ENCODE peak calls at places on chromosomes 11 and 22, in seven cellular contexts. X is kidney, R is dorsolateral prefrontal cortex, I is cardiac muscle cell, A is stomach, J is psoas muscle, U is pancreas. C is an unnamed sample.

GRCh38 chr11:11345099-11345498 is 8.0 kb downstream of the CSNK2A3 start:
- DNase-seq in U (no peak), J (no peak), I (no peak), R (no peak), X (no peak), A (peak), C (no peak)

GRCh38 chr22:30279932-30280331 is 9.4 kb downstream of the CASTOR1 start:
- DNase-seq in A (no peak), I (no peak), R (no peak), X (no peak), J (no peak), U (no peak), C (no peak)

GRCh38 chr22:48931452-48931851 is 896.2 kb downstream of the BRD1 start:
- DNase-seq in J (no peak), X (no peak), A (no peak), I (no peak), U (no peak), R (no peak), C (no peak)

GRCh38 chr11:118277312-118277711 is 13.2 kb upstream of the MPZL2 start:
- DNase-seq in R (no peak), A (peak), I (no peak), X (no peak), U (no peak), J (no peak), C (peak)

GRCh38 chr11:1224109-1224485 is 1.2 kb downstream of the MUC5B start:
- DNase-seq in R (no peak), I (no peak), X (peak), J (peak), U (peak), A (no peak), C (no peak)

GRCh38 chr11:128467610-128468041 is 119.7 kb downstream of the ETS1 start:
- DNase-seq in A (no peak), U (no peak), J (peak), R (no peak), X (peak), I (no peak), C (no peak)

GRCh38 chr11:85806876-85807275 is 4.1 kb downstream of the SYTL2 start:
- DNase-seq in I (no peak), A (no peak), X (no peak), J (no peak), R (no peak), U (no peak), C (no peak)

GRCh38 chr11:34525887-34526657 is 12.5 kb upstream of the ELF5 start:
- DNase-seq in U (no peak), X (no peak), R (no peak), A (no peak), J (no peak), I (no peak), C (no peak)

GRCh38 chr11:1354125-1354938 is 35.4 kb upstream of the BRSK2 start:
- DNase-seq in X (no peak), I (no peak), A (no peak), U (no peak), R (no peak), J (no peak), C (no peak)

GRCh38 chr11:126628790-126629621 is 273.5 kb downstream of the ST3GAL4 start:
- DNase-seq in R (peak), U (no peak), I (no peak), J (no peak), X (no peak), A (no peak), C (no peak)

GRCh38 chr11:45665206-45665932 is at the start of gene CHST1:
- DNase-seq in I (peak), A (peak), X (peak), R (no peak), U (peak), J (peak), C (no peak)

GRCh38 chr11:126586303-126586627 is 230.8 kb downstream of the ST3GAL4 start:
- DNase-seq in R (no peak), J (no peak), A (no peak), U (no peak), I (no peak), X (no peak), C (no peak)

GRCh38 chr11:85974126-85974525 is 94.8 kb downstream of the PICALM start:
- DNase-seq in X (no peak), J (no peak), R (no peak), U (no peak), I (no peak), A (no peak), C (no peak)

GRCh38 chr11:71542856-71543743 is 5.1 kb upstream of the KRTAP5-9 start:
- DNase-seq in U (no peak), A (no peak), I (peak), J (no peak), R (no peak), X (no peak), C (peak)

GRCh38 chr11:88284306-88285057 is 53.1 kb downstream of the CTSC start:
- DNase-seq in J (no peak), A (no peak), R (no peak), X (no peak), I (peak), U (no peak), C (no peak)

GRCh38 chr11:80669620-80670019 is 1228.8 kb upstream of the TENM4 start:
- DNase-seq in A (no peak), I (no peak), X (no peak), R (no peak), U (no peak), J (no peak), C (no peak)

GRCh38 chr22:50577987-50578775 is at the start of gene CPT1B:
- DNase-seq in A (no peak), I (peak), J (peak), R (no peak), X (no peak), U (no peak), C (no peak)

GRCh38 chr22:28911777-28912669 is 28.7 kb downstream of the ZNRF3 start:
- DNase-seq in I (no peak), A (no peak), R (no peak), J (no peak), U (no peak), X (no peak), C (no peak)

GRCh38 chr22:19691721-19692341 is 22.5 kb upstream of the SEPTIN5 start:
- DNase-seq in U (no peak), A (no peak), J (no peak), I (peak), R (no peak), X (no peak), C (no peak)

GRCh38 chr11:46332568-46333128 is 14.6 kb upstream of the DGKZ start:
- DNase-seq in U (no peak), I (peak), A (no peak), R (no peak), J (no peak), X (no peak), C (no peak)

GRCh38 chr11:34224434-34224966 is 119.1 kb downstream of the NAT10 start:
- DNase-seq in U (no peak), J (no peak), I (no peak), R (no peak), A (no peak), X (no peak), C (no peak)

GRCh38 chr11:109089144-109089543 is 332.8 kb upstream of the C11orf87 start:
- DNase-seq in U (no peak), I (no peak), R (no peak), J (no peak), X (no peak), A (no peak), C (no peak)

GRCh38 chr22:41638748-41639147 is 17.7 kb downstream of the XRCC6 start:
- DNase-seq in J (no peak), U (no peak), A (no peak), X (no peak), R (no peak), I (no peak), C (no peak)

GRCh38 chr11:10317281-10317755 is 12.4 kb downstream of the ADM start:
- DNase-seq in J (no peak), U (no peak), X (no peak), I (no peak), A (no peak), R (no peak), C (no peak)

GRCh38 chr11:48116843-48117242 is 99.8 kb upstream of the OR4B1 start:
- DNase-seq in A (no peak), J (no peak), R (no peak), U (no peak), I (no peak), X (no peak), C (no peak)

GRCh38 chr11:69427337-69427736 is 54.1 kb upstream of the LINC01488 start:
- DNase-seq in X (peak), I (no peak), U (no peak), A (no peak), R (no peak), J (no peak), C (no peak)

GRCh38 chr11:116529681-116530080 is 243.1 kb downstream of the BUD13 start:
- DNase-seq in A (peak), X (no peak), J (no peak), R (no peak), I (no peak), U (no peak), C (no peak)

GRCh38 chr11:8337115-8337386 is 73.4 kb upstream of the LMO1 start:
- DNase-seq in R (no peak), U (no peak), I (no peak), X (no peak), A (no peak), J (no peak), C (no peak)

GRCh38 chr22:33921576-33922181 is 1.4 kb upstream of the LARGE1 start:
- DNase-seq in A (peak), X (peak), U (peak), J (peak), I (peak), R (peak), C (no peak)

GRCh38 chr22:45284705-45285305 is at the start of gene UPK3A:
- DNase-seq in A (peak), R (no peak), I (peak), X (peak), U (peak), J (peak), C (no peak)

GRCh38 chr11:62931501-62932278 is 10.5 kb upstream of the CHRM1 start:
- DNase-seq in U (no peak), R (no peak), X (no peak), J (no peak), I (no peak), A (no peak), C (no peak)

GRCh38 chr22:49215840-49216239 is 611.8 kb downstream of the BRD1 start:
- DNase-seq in J (no peak), U (no peak), A (peak), R (no peak), I (no peak), X (no peak), C (no peak)

GRCh38 chr22:46500201-46500600 is 37.2 kb downstream of the CELSR1 start:
- DNase-seq in J (no peak), U (no peak), X (peak), A (no peak), R (no peak), I (peak), C (no peak)

GRCh38 chr11:110305169-110306018 is 9.0 kb upstream of the RDX start:
- DNase-seq in R (no peak), X (no peak), J (no peak), A (no peak), I (no peak), U (no peak), C (no peak)

GRCh38 chr11:61874460-61874809 is 16.9 kb downstream of the FADS3 start:
- DNase-seq in X (no peak), I (no peak), U (no peak), A (no peak), R (no peak), J (no peak), C (no peak)

GRCh38 chr11:124538019-124538418 is 5.4 kb downstream of the OR8B12 start:
- DNase-seq in A (no peak), U (no peak), R (no peak), I (no peak), J (no peak), X (no peak), C (no peak)

GRCh38 chr11:13221722-13222121 is 55.9 kb upstream of the BMAL1 start:
- DNase-seq in I (peak), A (no peak), J (no peak), R (no peak), X (no peak), U (no peak), C (no peak)

GRCh38 chr11:11985016-11985715 is 23.3 kb downstream of the DKK3 start:
- DNase-seq in U (no peak), R (no peak), J (no peak), X (no peak), I (no peak), A (peak), C (no peak)

GRCh38 chr11:117071344-117071787 is 26.9 kb downstream of the SIK3 start:
- DNase-seq in R (peak), X (no peak), I (peak), A (peak), U (no peak), J (peak), C (no peak)

GRCh38 chr11:65392186-65392829 is 5.9 kb downstream of the FRMD8 start:
- DNase-seq in R (no peak), U (peak), J (no peak), A (no peak), I (no peak), X (no peak), C (no peak)

GRCh38 chr11:65388731-65389130 is 2.3 kb downstream of the FRMD8 start:
- DNase-seq in A (no peak), I (no peak), J (no peak), R (no peak), U (no peak), X (no peak), C (no peak)

GRCh38 chr11:65391007-65391406 is 4.6 kb downstream of the FRMD8 start:
- DNase-seq in A (no peak), U (no peak), X (no peak), R (no peak), J (no peak), I (no peak), C (no peak)

GRCh38 chr11:65389294-65389980 is 3.0 kb downstream of the FRMD8 start:
- DNase-seq in X (peak), A (no peak), J (no peak), U (peak), I (no peak), R (no peak), C (no peak)

GRCh38 chr11:65390099-65390941 is 3.9 kb downstream of the FRMD8 start:
- DNase-seq in I (no peak), R (no peak), X (peak), A (no peak), U (peak), J (no peak), C (no peak)
- H3K4me3 ChIP-seq in I (no peak), R (peak), X (no peak), A (peak), U (no peak), J (peak), C (no peak)

DNA sequence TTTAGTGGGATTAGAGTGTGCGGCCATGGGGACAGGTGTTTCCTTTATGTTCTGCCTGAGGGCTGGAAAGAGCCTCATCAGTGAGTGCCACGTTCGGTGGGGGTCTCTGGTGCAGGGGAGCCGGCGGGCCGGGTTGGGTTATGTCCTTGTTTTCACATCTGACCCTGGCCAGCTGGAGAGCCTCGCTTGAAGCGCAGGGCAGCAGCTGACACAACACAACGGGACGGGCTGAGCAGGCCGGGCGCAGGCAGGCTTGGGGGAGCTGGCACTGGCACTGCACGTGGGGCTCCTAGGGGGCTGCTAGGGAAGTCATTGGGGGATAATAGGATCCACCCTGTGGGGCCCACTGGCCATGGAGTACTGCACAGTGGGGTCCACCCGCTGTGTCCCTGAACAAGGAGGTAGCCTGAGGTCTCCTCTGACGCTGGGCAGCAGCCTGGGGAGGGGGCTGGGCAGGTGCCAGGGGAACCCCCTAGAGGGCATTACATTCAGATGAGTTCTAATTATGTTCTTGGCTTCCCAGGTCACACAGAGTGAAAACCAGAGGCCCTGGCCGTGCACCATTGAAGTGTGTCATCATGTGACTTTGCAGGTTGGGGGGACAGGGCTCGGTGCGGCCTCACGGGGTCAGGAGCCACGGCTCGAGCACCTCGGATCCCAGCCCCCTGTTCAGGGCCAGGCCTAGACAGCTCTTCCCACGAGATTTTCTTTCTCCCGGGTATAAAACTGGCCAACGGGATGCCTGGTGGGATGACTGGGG is 95.1 kb downstream of the KCNQ1 start:
- DNase-seq in I (no peak), X (peak), A (no peak), U (peak), R (no peak), J (peak), C (no peak)
- TF ChIP-seq CTCF in I (no peak), X (no peak), A (no peak), U (no peak), R (no peak), J (no peak), C (no peak)

DNA sequence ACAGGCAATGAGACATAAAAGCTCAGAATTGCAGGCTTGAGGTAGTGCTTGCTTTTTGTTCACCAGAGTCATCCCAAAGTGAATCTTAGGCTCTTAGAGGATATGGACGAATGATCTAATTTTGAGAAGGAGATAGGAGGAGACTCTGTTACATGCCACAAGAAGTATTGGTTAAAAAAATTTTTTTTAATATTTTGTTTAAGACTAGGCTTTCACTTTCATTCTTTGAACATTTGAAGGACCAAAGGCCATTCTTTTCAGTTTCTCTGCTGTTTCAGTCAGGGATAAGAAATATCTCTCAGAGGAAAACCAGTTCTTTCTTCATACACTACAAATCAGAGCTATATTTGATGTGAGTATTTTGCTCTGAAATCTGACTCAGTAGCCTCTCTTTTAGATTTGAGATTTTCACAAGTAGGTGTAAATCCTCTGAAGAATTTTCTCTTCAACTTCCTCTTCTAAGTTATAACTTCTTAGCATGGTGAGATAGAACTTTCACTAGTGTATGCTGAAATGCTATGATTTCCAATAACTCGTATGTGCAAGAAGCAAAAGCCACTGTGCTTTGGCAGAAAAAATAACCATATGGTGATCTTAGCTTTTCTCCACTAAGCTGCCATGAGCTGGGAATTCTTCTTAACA is 24.1 kb upstream of the FAM181B start:
- DNase-seq in R (no peak), X (no peak), I (no peak), J (no peak), A (no peak), U (no peak), C (no peak)
- H3K4me3 ChIP-seq in R (peak), X (no peak), I (no peak), J (no peak), A (no peak), U (no peak), C (no peak)

DNA sequence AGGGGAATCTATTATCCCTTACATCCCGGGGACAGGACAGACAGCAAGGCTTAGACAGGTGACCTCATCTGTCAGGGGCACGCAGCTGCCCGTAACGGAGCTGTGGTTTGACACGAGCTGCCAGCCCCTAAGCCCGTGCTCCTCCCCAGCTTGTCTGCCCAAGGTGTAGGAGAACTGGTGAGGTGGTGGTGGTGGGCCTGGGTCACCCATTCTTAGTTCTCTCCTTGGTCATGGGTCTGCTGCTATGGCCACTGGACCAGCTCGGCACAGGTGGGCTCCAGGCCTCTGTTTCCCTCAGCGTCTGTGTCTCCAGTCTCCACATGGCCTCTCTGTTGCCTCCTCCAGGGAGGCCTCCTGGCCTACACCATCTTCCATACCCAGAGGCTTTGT is 5.4 kb downstream of the PARVG start:
- DNase-seq in U (no peak), R (no peak), I (no peak), A (no peak), X (peak), J (no peak), C (no peak)
- TF ChIP-seq CTCF in U (no peak), R (no peak), I (no peak), A (no peak), X (no peak), J (no peak), C (no peak)

GRCh38 chr11:115521874-115522273 is 17.7 kb upstream of the CADM1 start:
- DNase-seq in A (no peak), U (no peak), R (no peak), I (no peak), J (no peak), X (no peak), C (no peak)
- H3K4me3 ChIP-seq in A (no peak), U (no peak), R (no peak), I (no peak), J (no peak), X (no peak), C (no peak)

DNA sequence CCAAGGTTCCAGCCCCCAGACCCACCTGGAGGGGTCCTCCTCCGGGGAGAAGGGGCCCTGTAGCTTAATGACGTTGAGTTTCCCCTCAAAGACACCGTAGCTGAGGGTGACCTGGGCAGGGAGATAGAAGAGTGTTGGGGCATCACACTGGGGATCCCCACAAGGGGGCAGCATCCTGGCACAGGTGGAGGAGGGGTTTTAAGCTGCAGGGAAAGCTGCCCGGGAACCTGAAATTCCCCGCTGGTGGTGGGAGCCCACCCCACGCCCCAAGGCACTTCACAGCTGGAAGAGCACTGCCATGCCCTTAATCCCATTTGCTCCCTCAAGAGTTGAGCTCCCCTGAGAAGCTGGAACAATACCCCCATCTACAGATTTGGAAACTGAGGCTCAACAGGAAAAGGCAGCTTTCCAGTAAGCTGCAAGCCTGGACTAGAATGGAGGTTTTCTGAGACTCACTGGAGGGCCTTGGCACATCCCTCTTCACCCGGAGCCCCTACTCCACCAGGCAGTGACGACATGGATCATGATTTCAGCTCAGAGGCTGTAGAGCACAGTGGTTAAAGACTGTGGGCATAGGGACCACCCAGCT is 13.7 kb downstream of the MFNG start:
- DNase-seq in U (peak), A (peak), R (no peak), J (no peak), X (peak), I (peak), C (no peak)
- TF ChIP-seq CTCF in U (peak), A (no peak), R (no peak), J (no peak), X (peak), I (peak), C (peak)